ENCODE peak calls at places on chromosome 1, in nine cellular contexts. Z is brain microvascular endothelial cell; W is suprapubic skin; C is IMR-90; P is heart left ventricle; S is CD8-positive, alpha-beta memory T cell; X is dorsolateral prefrontal cortex; E is foreskin keratinocyte; J is CD4-positive, alpha-beta T cell. L is an unnamed sample.

GRCh38 chr1:65975708-65976107 is 183.0 kb downstream of the PDE4B start:
- DNase-seq in C (no peak), W (no peak), Z (no peak), S (no peak), X (no peak), E (no peak), J (no peak), P (no peak), L (no peak)

GRCh38 chr1:48022306-48022705 is 25.1 kb upstream of the TRABD2B start:
- DNase-seq in J (no peak), W (peak; percentile 13), C (no peak), P (no peak), X (no peak), Z (no peak), E (no peak), S (no peak), L (no peak)

GRCh38 chr1:221868894-221869293 is 127.0 kb upstream of the DUSP10 start:
- DNase-seq in E (peak; percentile 71), J (no peak), Z (peak; percentile 68), X (no peak), C (peak; percentile 87), P (no peak), S (no peak), W (no peak), L (no peak)

GRCh38 chr1:178341218-178341956 is 155.4 kb downstream of the CLEC20A start:
- DNase-seq in S (no peak), W (no peak), X (no peak), J (no peak), C (peak; percentile 80), P (peak; percentile 65), Z (peak; percentile 93), E (peak; percentile 90), L (peak; percentile 76)

GRCh38 chr1:196997428-196997827 is 20.1 kb downstream of the CFHR5 start:
- DNase-seq in W (no peak), C (peak; percentile 56), P (no peak), Z (peak; percentile 77), E (no peak), S (no peak), J (no peak), X (no peak), L (no peak)

GRCh38 chr1:232223309-232223708 is 406.6 kb downstream of the SIPA1L2 start:
- DNase-seq in P (no peak), J (no peak), E (no peak), S (no peak), X (no peak), W (no peak), C (no peak), Z (no peak), L (no peak)

GRCh38 chr1:171141336-171142051 is 43.6 kb upstream of the FMO2 start:
- DNase-seq in P (peak; percentile 65), Z (peak; percentile 73), J (no peak), X (no peak), C (peak; percentile 96), E (no peak), W (no peak), S (no peak), L (peak; percentile 71)

GRCh38 chr1:205044745-205045144 is 1.7 kb downstream of the CNTN2 start:
- DNase-seq in P (no peak), X (no peak), E (no peak), Z (no peak), W (no peak), S (no peak), C (no peak), J (no peak), L (no peak)

GRCh38 chr1:210231846-210232523 is 611 bp upstream of the SERTAD4 start:
- DNase-seq in W (no peak), X (no peak), P (peak; percentile 38), Z (no peak), S (no peak), J (no peak), C (no peak), E (peak; percentile 48), L (peak; percentile 48)

GRCh38 chr1:13764933-13765332 is 64.9 kb downstream of the PRDM2 start:
- DNase-seq in S (peak; percentile 15), Z (no peak), X (no peak), P (no peak), C (no peak), W (no peak), E (no peak), J (no peak), L (no peak)

GRCh38 chr1:62285440-62285839 is 33.8 kb downstream of the KANK4 start:
- DNase-seq in E (no peak), J (no peak), W (no peak), X (no peak), S (no peak), C (no peak), P (no peak), Z (no peak), L (no peak)

GRCh38 chr1:167110586-167110985 is 16.7 kb downstream of the STYXL2 start:
- DNase-seq in J (no peak), Z (no peak), S (peak; percentile 24), W (no peak), E (no peak), C (no peak), X (no peak), P (no peak), L (no peak)

GRCh38 chr1:245111073-245111472 is 43.7 kb upstream of the KIF26B start:
- DNase-seq in J (no peak), X (no peak), W (peak; percentile 67), E (no peak), C (no peak), P (no peak), S (no peak), Z (no peak), L (no peak)

GRCh38 chr1:241532864-241533263 is 686 bp downstream of the KMO start:
- DNase-seq in Z (no peak), P (no peak), S (no peak), X (no peak), E (no peak), C (no peak), W (no peak), J (no peak), L (no peak)

GRCh38 chr1:204080163-204080903 is 7.4 kb downstream of the SOX13 start:
- DNase-seq in E (peak; percentile 82), W (no peak), P (peak; percentile 76), X (no peak), S (no peak), C (peak; percentile 72), J (no peak), Z (peak; percentile 89), L (peak; percentile 63)

GRCh38 chr1:160078392-160079195 is 2.7 kb upstream of the KCNJ9 start:
- DNase-seq in J (peak; percentile 61), Z (peak; percentile 38), W (no peak), S (peak; percentile 43), P (no peak), C (no peak), E (no peak), X (peak; percentile 87), L (no peak)

GRCh38 chr1:226964611-226965486 is 24.8 kb downstream of the COQ8A start:
- DNase-seq in E (no peak), X (no peak), Z (no peak), P (peak; percentile 29), J (no peak), S (no peak), C (no peak), W (no peak), L (no peak)

GRCh38 chr1:181061891-181062777 is 26.4 kb upstream of the IER5 start:
- DNase-seq in S (peak; percentile 13), P (peak; percentile 40), W (no peak), E (no peak), J (no peak), Z (no peak), X (no peak), C (no peak), L (peak; percentile 12)

GRCh38 chr1:205248793-205249601 is 21.3 kb downstream of the TMCC2 start:
- DNase-seq in C (peak; percentile 75), X (peak; percentile 89), J (no peak), Z (no peak), P (no peak), E (no peak), W (no peak), S (no peak), L (peak; percentile 47)

GRCh38 chr1:172609528-172609927 is 49.4 kb upstream of the FASLG start:
- DNase-seq in X (no peak), C (no peak), W (no peak), P (no peak), J (no peak), S (peak; percentile 26), Z (no peak), E (no peak), L (no peak)

GRCh38 chr1:104238991-104239390 is 489.3 kb downstream of the AMY1C start:
- DNase-seq in X (no peak), P (no peak), E (no peak), S (no peak), Z (no peak), W (no peak), J (no peak), C (no peak), L (no peak)

GRCh38 chr1:246176126-246177024 is 330.7 kb downstream of the SMYD3 start:
- DNase-seq in W (no peak), X (no peak), J (no peak), P (no peak), S (no peak), E (no peak), C (peak; percentile 29), Z (peak; percentile 22), L (no peak)

GRCh38 chr1:18761948-18762905 is 97.2 kb downstream of the TAS1R2 start:
- DNase-seq in E (no peak), W (no peak), S (no peak), Z (no peak), X (peak; percentile 39), C (no peak), J (no peak), P (no peak), L (no peak)

GRCh38 chr1:41476807-41477361 is 7.6 kb downstream of the EDN2 start:
- DNase-seq in P (peak; percentile 54), X (no peak), S (no peak), E (no peak), Z (peak; percentile 40), W (no peak), C (no peak), J (no peak), L (peak; percentile 61)
- H3K27ac ChIP-seq in P (peak overlapping the region; percentile 39), X (no peak overlapping the region), S (no peak overlapping the region), E (no peak overlapping the region), Z (no peak overlapping the region), W (peak overlapping the region; percentile 22), C (no peak overlapping the region), J (no peak overlapping the region), L (no peak overlapping the region)

GRCh38 chr1:182811975-182812727 is 22.6 kb downstream of the NPL start:
- DNase-seq in J (no peak), Z (no peak), X (no peak), W (no peak), C (no peak), S (no peak), P (no peak), E (no peak), L (no peak)
- H3K27ac ChIP-seq in J (no peak overlapping the region), Z (no peak overlapping the region), X (no peak overlapping the region), W (no peak overlapping the region), C (no peak overlapping the region), S (no peak overlapping the region), P (no peak overlapping the region), E (no peak overlapping the region), L (no peak overlapping the region)

GRCh38 chr1:43227138-43227836 is 42.5 kb upstream of the TMEM125 start:
- DNase-seq in X (peak; percentile 91), J (peak; percentile 90), P (peak; percentile 74), W (peak; percentile 88), E (no peak), Z (peak; percentile 68), C (peak; percentile 70), S (peak; percentile 59), L (peak; percentile 81)
- H3K27ac ChIP-seq in X (no peak overlapping the region), J (no peak overlapping the region), P (no peak overlapping the region), W (no peak overlapping the region), E (no peak overlapping the region), Z (no peak overlapping the region), C (no peak overlapping the region), S (no peak overlapping the region), L (no peak overlapping the region)

GRCh38 chr1:110170726-110171125 is 20.4 kb downstream of the SLC6A17 start:
- DNase-seq in S (no peak), P (no peak), C (no peak), X (no peak), J (no peak), Z (no peak), W (no peak), E (no peak), L (no peak)
- H3K27ac ChIP-seq in S (no peak overlapping the region), P (no peak overlapping the region), C (no peak overlapping the region), X (peak overlapping the region; percentile 6), J (no peak overlapping the region), Z (no peak overlapping the region), W (no peak overlapping the region), E (no peak overlapping the region), L (no peak overlapping the region)

L was measured in heart right ventricle.